ENCODE peak calls at places on chromosomes 11 and 22, in six cellular contexts. P is T-helper 1 cell, Y is NCI-H146, C is stomach, U is NCI-H2029 treated with DMSO at 0.1 percent for 48 hours, K is Peyer's patch. W is an unnamed sample.

GRCh38 chr11:1918436-1919315 is 827 bp upstream of the TNNT3 start:
- DNase-seq in P (no peak), Y (no peak), C (no peak), U (no peak), K (no peak), W (no peak)

GRCh38 chr22:38403806-38404205 is 51.2 kb downstream of the KCNJ4 start:
- DNase-seq in P (no peak), Y (no peak), C (no peak), U (no peak), K (no peak), W (no peak)

GRCh38 chr11:8225589-8226036 is 38.1 kb downstream of the LMO1 start:
- DNase-seq in P (peak), Y (peak), C (peak), U (peak), K (peak), W (peak)

GRCh38 chr11:114208371-114208770 is 87.8 kb upstream of the NNMT start:
- DNase-seq in P (no peak), Y (no peak), C (no peak), U (no peak), K (no peak), W (no peak)

GRCh38 chr22:46432164-46433068 is 96.9 kb downstream of the TRMU start:
- DNase-seq in P (no peak), Y (no peak), C (peak), U (peak), K (peak), W (peak)

GRCh38 chr22:30170126-30170525 is 76.4 kb downstream of the LIF start:
- DNase-seq in P (no peak), Y (no peak), C (no peak), U (no peak), K (no peak), W (no peak)

GRCh38 chr11:65428578-65429068 is 6.0 kb downstream of the NEAT1 start:
- DNase-seq in P (no peak), Y (no peak), C (peak), U (no peak), K (peak), W (peak)

GRCh38 chr22:21677606-21678443 is 12.0 kb downstream of the PPIL2 start:
- DNase-seq in P (no peak), Y (peak), C (no peak), U (no peak), K (no peak), W (peak)

GRCh38 chr22:30429887-30430286 is 4.3 kb downstream of the MTFP1 start:
- DNase-seq in P (no peak), Y (no peak), C (no peak), U (no peak), K (no peak), W (no peak)

GRCh38 chr11:6357222-6357621 is 33.1 kb upstream of the SMPD1 start:
- DNase-seq in P (no peak), Y (no peak), C (no peak), U (no peak), K (peak), W (no peak)

GRCh38 chr11:117490019-117490679 is 162.5 kb downstream of the CEP164 start:
- DNase-seq in P (no peak), Y (no peak), C (no peak), U (no peak), K (no peak), W (no peak)

GRCh38 chr11:3947084-3947483 is 91.6 kb downstream of the STIM1 start:
- DNase-seq in P (no peak), Y (no peak), C (no peak), U (peak), K (peak), W (no peak)

GRCh38 chr11:100630898-100631297 is 56.2 kb upstream of the ARHGAP42 start:
- DNase-seq in P (no peak), Y (no peak), C (peak), U (no peak), K (peak), W (peak)

GRCh38 chr11:126336065-126336464 is 19.4 kb upstream of the ST3GAL4 start:
- DNase-seq in P (no peak), Y (no peak), C (no peak), U (no peak), K (no peak), W (peak)

GRCh38 chr22:22698263-22698750 is 53.9 kb downstream of the GGTLC2 start:
- DNase-seq in P (no peak), Y (no peak), C (no peak), U (no peak), K (peak), W (no peak)

GRCh38 chr22:46564084-46564714 is 26.8 kb upstream of the CELSR1 start:
- DNase-seq in P (no peak), Y (no peak), C (no peak), U (no peak), K (peak), W (peak)

GRCh38 chr11:32088117-32088941 is 2.5 kb upstream of the RCN1 start:
- DNase-seq in P (no peak), Y (no peak), C (peak), U (peak), K (no peak), W (no peak)